ENCODE peak calls at places on chromosome 22, in four cellular contexts. One of them, this sample, is unnamed.
A peak's percentile ranks its signal among the peaks of the same experiment; 100 is the strongest.

GRCh38 chr22:44664149-44664548 is 37.9 kb upstream of the PRR5 start:
- DNase-seq in Peyer's patch: peak; percentile 74
- DNase-seq in fibroblast of lung: peak; percentile 20
- DNase-seq in SK-N-SH: peak; percentile 52
- DNase-seq in this sample: no peak

GRCh38 chr22:43862074-43862881 is at the start of gene SULT4A1:
- DNase-seq in Peyer's patch: no peak
- DNase-seq in fibroblast of lung: peak; percentile 36
- DNase-seq in SK-N-SH: peak; percentile 92
- DNase-seq in this sample: peak; percentile 52

GRCh38 chr22:49788492-49788891 is 39.2 kb downstream of the BRD1 start:
- DNase-seq in fibroblast of lung: no peak
- DNase-seq in SK-N-SH: no peak
- DNase-seq in Peyer's patch: no peak
- DNase-seq in this sample: no peak

GRCh38 chr22:44753189-44754042 is 1.0 kb downstream of the ARHGAP8 start:
- DNase-seq in fibroblast of lung: peak; percentile 83
- DNase-seq in SK-N-SH: no peak
- DNase-seq in Peyer's patch: no peak
- DNase-seq in this sample: no peak

GRCh38 chr22:50399751-50400331 is 56.7 kb downstream of the PPP6R2 start:
- DNase-seq in fibroblast of lung: no peak
- DNase-seq in SK-N-SH: peak; percentile 71
- DNase-seq in Peyer's patch: peak; percentile 38
- DNase-seq in this sample: peak; percentile 55

GRCh38 chr22:49015459-49015858 is 812.2 kb downstream of the BRD1 start:
- DNase-seq in Peyer's patch: no peak
- DNase-seq in fibroblast of lung: no peak
- DNase-seq in SK-N-SH: peak; percentile 25
- DNase-seq in this sample: peak; percentile 2

GRCh38 chr22:35540600-35541253 is at the start of gene RASD2:
- DNase-seq in fibroblast of lung: no peak
- DNase-seq in SK-N-SH: no peak
- DNase-seq in Peyer's patch: no peak
- DNase-seq in this sample: peak; percentile 45

GRCh38 chr22:25062378-25063095 is 110.0 kb downstream of the KIAA1671 start:
- DNase-seq in Peyer's patch: peak; percentile 65
- DNase-seq in SK-N-SH: peak; percentile 54
- DNase-seq in fibroblast of lung: no peak
- DNase-seq in this sample: no peak

GRCh38 chr22:43550024-43550620 is 138.3 kb downstream of the MPPED1 start:
- DNase-seq in Peyer's patch: no peak
- DNase-seq in fibroblast of lung: no peak
- DNase-seq in SK-N-SH: no peak
- DNase-seq in this sample: peak; percentile 0

GRCh38 chr22:50581031-50581949 is 1.4 kb downstream of the CHKB start:
- DNase-seq in Peyer's patch: no peak
- DNase-seq in fibroblast of lung: no peak
- DNase-seq in SK-N-SH: no peak
- DNase-seq in this sample: no peak

GRCh38 chr22:31951201-31952093 is 7.1 kb downstream of the YWHAH start:
- DNase-seq in SK-N-SH: no peak
- DNase-seq in Peyer's patch: no peak
- DNase-seq in fibroblast of lung: no peak
- DNase-seq in this sample: no peak

GRCh38 chr22:27433585-27434190 is 367.9 kb downstream of the MN1 start:
- DNase-seq in SK-N-SH: no peak
- DNase-seq in Peyer's patch: no peak
- DNase-seq in fibroblast of lung: peak; percentile 20
- DNase-seq in this sample: no peak

GRCh38 chr22:31104869-31105268 is 2.5 kb downstream of the SELENOM start:
- DNase-seq in SK-N-SH: no peak
- DNase-seq in Peyer's patch: no peak
- DNase-seq in fibroblast of lung: peak; percentile 26
- DNase-seq in this sample: no peak

GRCh38 chr22:37334461-37334858 is 52.2 kb downstream of the CYTH4 start:
- DNase-seq in fibroblast of lung: no peak
- DNase-seq in Peyer's patch: no peak
- DNase-seq in SK-N-SH: peak; percentile 64
- DNase-seq in this sample: no peak
- H3K4me3 ChIP-seq in fibroblast of lung: no peak overlapping the region
- H3K4me3 ChIP-seq in Peyer's patch: no peak overlapping the region
- H3K4me3 ChIP-seq in SK-N-SH: peak overlapping the region; percentile 3
- H3K4me3 ChIP-seq in this sample: no peak overlapping the region

GRCh38 chr22:22452211-22452610 is 56.3 kb downstream of the ZNF280B start:
- DNase-seq in SK-N-SH: no peak
- DNase-seq in fibroblast of lung: no peak
- DNase-seq in Peyer's patch: no peak
- DNase-seq in this sample: no peak
- H3K27me3 ChIP-seq in SK-N-SH: peaks cover 4% of the 10 kb centered on the region
- H3K27me3 ChIP-seq in fibroblast of lung: no peaks in the 10 kb centered on the region
- H3K27me3 ChIP-seq in Peyer's patch: no peaks in the 10 kb centered on the region
- H3K27me3 ChIP-seq in this sample: no peaks in the 10 kb centered on the region

GRCh38 chr22:20002661-20003060 is 14.0 kb downstream of the ARVCF start:
- DNase-seq in Peyer's patch: no peak
- DNase-seq in fibroblast of lung: no peak
- DNase-seq in SK-N-SH: no peak
- DNase-seq in this sample: no peak

GRCh38 chr22:20000246-20001081 is 16.2 kb downstream of the ARVCF start:
- DNase-seq in fibroblast of lung: no peak
- DNase-seq in SK-N-SH: peak; percentile 64
- DNase-seq in Peyer's patch: no peak
- DNase-seq in this sample: peak; percentile 72

GRCh38 chr22:20001082-20001638 is 15.5 kb downstream of the ARVCF start:
- DNase-seq in SK-N-SH: no peak
- DNase-seq in Peyer's patch: no peak
- DNase-seq in fibroblast of lung: peak; percentile 80
- DNase-seq in this sample: no peak

GRCh38 chr22:20003304-20003703 is 13.3 kb downstream of the ARVCF start:
- DNase-seq in SK-N-SH: no peak
- DNase-seq in fibroblast of lung: no peak
- DNase-seq in Peyer's patch: no peak
- DNase-seq in this sample: no peak

GRCh38 chr22:20002098-20002497 is 14.5 kb downstream of the ARVCF start:
- DNase-seq in Peyer's patch: no peak
- DNase-seq in SK-N-SH: no peak
- DNase-seq in fibroblast of lung: no peak
- DNase-seq in this sample: no peak
- H3K27ac ChIP-seq in Peyer's patch: no peak overlapping the region
- H3K27ac ChIP-seq in SK-N-SH: peak overlapping the region; percentile 84
- H3K27ac ChIP-seq in fibroblast of lung: no peak overlapping the region
- H3K27ac ChIP-seq in this sample: no peak overlapping the region

GRCh38 chr22:46178755-46179505 is 28.6 kb downstream of the PPARA start:
- DNase-seq in fibroblast of lung: no peak
- DNase-seq in SK-N-SH: no peak
- DNase-seq in Peyer's patch: no peak
- DNase-seq in this sample: no peak
- H3K4me3 ChIP-seq in fibroblast of lung: no peak overlapping the region
- H3K4me3 ChIP-seq in SK-N-SH: no peak overlapping the region
- H3K4me3 ChIP-seq in Peyer's patch: no peak overlapping the region
- H3K4me3 ChIP-seq in this sample: no peak overlapping the region

GRCh38 chr22:19992921-19993355 is 23.7 kb downstream of the ARVCF start:
- DNase-seq in SK-N-SH: no peak
- DNase-seq in fibroblast of lung: no peak
- DNase-seq in Peyer's patch: no peak
- DNase-seq in this sample: no peak

GRCh38 chr22:19990609-19991394 is 25.8 kb downstream of the ARVCF start:
- DNase-seq in SK-N-SH: peak; percentile 78
- DNase-seq in fibroblast of lung: no peak
- DNase-seq in Peyer's patch: no peak
- DNase-seq in this sample: no peak

GRCh38 chr22:19991395-19991644 is 25.3 kb downstream of the ARVCF start:
- DNase-seq in SK-N-SH: no peak
- DNase-seq in Peyer's patch: no peak
- DNase-seq in fibroblast of lung: no peak
- DNase-seq in this sample: no peak

GRCh38 chr22:19992481-19992911 is 24.1 kb downstream of the ARVCF start:
- DNase-seq in fibroblast of lung: no peak
- DNase-seq in SK-N-SH: no peak
- DNase-seq in Peyer's patch: no peak
- DNase-seq in this sample: no peak

DNA sequence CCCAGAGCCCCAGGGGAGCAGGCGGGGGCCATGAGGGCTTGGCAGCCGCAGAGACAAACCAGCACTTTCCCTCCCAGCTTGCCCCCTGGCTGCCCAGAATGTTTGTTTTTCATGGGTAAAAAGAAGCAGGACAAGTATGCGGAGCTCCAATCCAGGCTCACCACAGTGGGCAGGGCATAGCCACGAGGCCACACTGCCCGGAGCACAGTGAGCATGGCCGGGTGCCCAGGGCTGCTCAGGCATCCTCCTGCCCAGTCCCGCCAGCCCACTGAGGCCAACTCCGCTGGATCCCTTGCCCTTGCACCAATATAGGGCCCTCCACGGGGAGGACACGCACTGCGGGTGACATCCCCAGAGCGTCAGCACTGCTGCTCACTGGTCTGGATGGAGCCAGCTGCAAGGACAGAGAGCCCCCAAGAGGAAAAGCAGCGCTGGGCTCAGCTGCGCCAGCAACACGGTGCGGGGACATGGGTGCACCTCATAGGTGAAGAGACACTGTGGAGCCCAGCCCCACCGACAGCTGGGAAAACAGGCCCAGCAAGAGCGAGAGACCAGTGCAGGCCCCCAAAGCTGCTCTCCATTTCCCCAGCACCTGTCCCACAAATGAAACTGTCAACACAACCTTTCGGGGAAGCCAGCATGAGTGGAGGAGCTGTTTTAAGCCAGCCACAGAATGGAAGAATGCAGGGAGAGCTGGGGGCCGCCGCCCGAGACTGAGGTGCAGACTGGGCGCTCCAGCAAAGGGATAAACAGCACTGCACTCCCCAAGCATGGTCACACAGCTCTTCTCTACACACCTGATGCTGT is 24.8 kb downstream of the ARVCF start:
- DNase-seq in fibroblast of lung: no peak
- DNase-seq in Peyer's patch: no peak
- DNase-seq in SK-N-SH: no peak
- DNase-seq in this sample: no peak
- H3K27me3 ChIP-seq in fibroblast of lung: no peaks in the 10 kb centered on the region
- H3K27me3 ChIP-seq in Peyer's patch: no peaks in the 10 kb centered on the region
- H3K27me3 ChIP-seq in SK-N-SH: no peaks in the 10 kb centered on the region
- H3K27me3 ChIP-seq in this sample: no peaks in the 10 kb centered on the region

GRCh38 chr22:45994516-45995404 is 17.8 kb upstream of the WNT7B start:
- DNase-seq in Peyer's patch: peak; percentile 74
- DNase-seq in SK-N-SH: peak; percentile 88
- DNase-seq in fibroblast of lung: no peak
- DNase-seq in this sample: peak; percentile 81
- H3K27ac ChIP-seq in Peyer's patch: no peak overlapping the region
- H3K27ac ChIP-seq in SK-N-SH: peak overlapping the region; percentile 96
- H3K27ac ChIP-seq in fibroblast of lung: no peak overlapping the region
- H3K27ac ChIP-seq in this sample: no peak overlapping the region

GRCh38 chr22:29203883-29204282 is 1.8 kb upstream of the EMID1 start:
- DNase-seq in fibroblast of lung: no peak
- DNase-seq in SK-N-SH: no peak
- DNase-seq in Peyer's patch: no peak
- DNase-seq in this sample: no peak

GRCh38 chr22:29205598-29206371 is at the start of gene EMID1:
- DNase-seq in SK-N-SH: peak; percentile 90
- DNase-seq in fibroblast of lung: peak; percentile 35
- DNase-seq in Peyer's patch: no peak
- DNase-seq in this sample: peak; percentile 58

GRCh38 chr22:29204617-29205183 is 996 bp upstream of the EMID1 start:
- DNase-seq in SK-N-SH: peak; percentile 31
- DNase-seq in Peyer's patch: no peak
- DNase-seq in fibroblast of lung: no peak
- DNase-seq in this sample: no peak

GRCh38 chr22:29206372-29207230 is 905 bp downstream of the EMID1 start:
- DNase-seq in Peyer's patch: no peak
- DNase-seq in SK-N-SH: peak; percentile 32
- DNase-seq in fibroblast of lung: no peak
- DNase-seq in this sample: no peak

GRCh38 chr22:29205260-29205597 is 467 bp upstream of the EMID1 start:
- DNase-seq in Peyer's patch: no peak
- DNase-seq in fibroblast of lung: no peak
- DNase-seq in SK-N-SH: no peak
- DNase-seq in this sample: no peak
- H3K4me3 ChIP-seq in Peyer's patch: peak overlapping the region; percentile 62
- H3K4me3 ChIP-seq in fibroblast of lung: peak overlapping the region; percentile 32
- H3K4me3 ChIP-seq in SK-N-SH: peak overlapping the region; percentile 60
- H3K4me3 ChIP-seq in this sample: peak overlapping the region; percentile 37

GRCh38 chr22:39967996-39968968 is 8.1 kb downstream of the TMA7B start:
- DNase-seq in SK-N-SH: peak; percentile 17
- DNase-seq in fibroblast of lung: no peak
- DNase-seq in Peyer's patch: no peak
- DNase-seq in this sample: no peak

GRCh38 chr22:39967103-39967829 is 7.1 kb downstream of the TMA7B start:
- DNase-seq in Peyer's patch: no peak
- DNase-seq in SK-N-SH: peak; percentile 22
- DNase-seq in fibroblast of lung: peak; percentile 79
- DNase-seq in this sample: no peak

GRCh38 chr22:39966522-39966921 is 6.3 kb downstream of the TMA7B start:
- DNase-seq in Peyer's patch: no peak
- DNase-seq in fibroblast of lung: no peak
- DNase-seq in SK-N-SH: no peak
- DNase-seq in this sample: no peak

GRCh38 chr22:39962071-39962470 is 1.9 kb downstream of the TMA7B start:
- DNase-seq in SK-N-SH: no peak
- DNase-seq in fibroblast of lung: peak; percentile 66
- DNase-seq in Peyer's patch: no peak
- DNase-seq in this sample: no peak

DNA sequence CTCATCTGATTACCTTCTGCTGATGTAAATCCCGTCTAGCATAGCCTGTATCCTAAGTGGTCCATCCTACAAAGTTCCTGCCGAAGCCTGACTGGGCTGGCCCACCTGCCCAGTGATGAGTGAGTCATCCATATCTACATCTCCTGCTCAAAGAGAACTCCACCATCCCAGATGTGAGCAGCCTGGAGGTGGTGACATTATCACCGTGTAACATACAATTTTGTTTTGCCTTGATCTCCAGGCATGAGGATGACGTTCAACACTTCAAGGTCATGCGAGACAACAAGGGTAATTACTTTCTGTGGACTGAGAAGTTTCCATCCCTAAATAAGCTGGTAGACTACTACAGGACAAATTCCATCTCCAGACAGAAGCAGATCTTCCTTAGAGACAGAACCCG is 5.6 kb downstream of the TMA7B start:
- DNase-seq in Peyer's patch: no peak
- DNase-seq in SK-N-SH: no peak
- DNase-seq in fibroblast of lung: no peak
- DNase-seq in this sample: no peak
- H3K27me3 ChIP-seq in Peyer's patch: no peaks in the 10 kb centered on the region
- H3K27me3 ChIP-seq in SK-N-SH: no peaks in the 10 kb centered on the region
- H3K27me3 ChIP-seq in fibroblast of lung: peaks cover 9% of the 10 kb centered on the region
- H3K27me3 ChIP-seq in this sample: no peaks in the 10 kb centered on the region

This sample was measured in WERI-Rb-1.